ENCODE peak calls at places on chromosome 1, in six cellular contexts. H, A, X, N, J and G are unnamed samples.

GRCh38 chr1:42181687-42182086 is 17.1 kb upstream of the GUCA2A start:
- DNase-seq in H (no peak), A (no peak), X (no peak), N (no peak), J (no peak), G (no peak)

GRCh38 chr1:56709269-56709880 is 64.3 kb downstream of the PRKAA2 start:
- DNase-seq in H (no peak), A (no peak), X (no peak), N (no peak), J (no peak), G (no peak)

GRCh38 chr1:214989341-214989740 is 93.2 kb upstream of the KCNK2 start:
- DNase-seq in H (no peak), A (no peak), X (no peak), N (no peak), J (no peak), G (no peak)

GRCh38 chr1:149849246-149849946 is 50.0 kb upstream of the BOLA1 start:
- DNase-seq in H (no peak), A (no peak), X (no peak), N (no peak), J (no peak), G (no peak)

GRCh38 chr1:87182611-87183010 is 146.1 kb upstream of the LMO4 start:
- DNase-seq in H (no peak), A (no peak), X (no peak), N (no peak), J (no peak), G (no peak)

GRCh38 chr1:179105393-179105792 is 23.5 kb downstream of the TOR3A start:
- DNase-seq in H (no peak), A (no peak), X (no peak), N (no peak), J (no peak), G (no peak)

GRCh38 chr1:236381565-236382158 is 12.4 kb upstream of the EDARADD start:
- DNase-seq in H (no peak), A (no peak), X (no peak), N (no peak), J (no peak), G (no peak)

GRCh38 chr1:220099826-220100225 is 5.9 kb downstream of the IARS2 start:
- DNase-seq in H (no peak), A (no peak), X (no peak), N (no peak), J (no peak), G (no peak)

DNA sequence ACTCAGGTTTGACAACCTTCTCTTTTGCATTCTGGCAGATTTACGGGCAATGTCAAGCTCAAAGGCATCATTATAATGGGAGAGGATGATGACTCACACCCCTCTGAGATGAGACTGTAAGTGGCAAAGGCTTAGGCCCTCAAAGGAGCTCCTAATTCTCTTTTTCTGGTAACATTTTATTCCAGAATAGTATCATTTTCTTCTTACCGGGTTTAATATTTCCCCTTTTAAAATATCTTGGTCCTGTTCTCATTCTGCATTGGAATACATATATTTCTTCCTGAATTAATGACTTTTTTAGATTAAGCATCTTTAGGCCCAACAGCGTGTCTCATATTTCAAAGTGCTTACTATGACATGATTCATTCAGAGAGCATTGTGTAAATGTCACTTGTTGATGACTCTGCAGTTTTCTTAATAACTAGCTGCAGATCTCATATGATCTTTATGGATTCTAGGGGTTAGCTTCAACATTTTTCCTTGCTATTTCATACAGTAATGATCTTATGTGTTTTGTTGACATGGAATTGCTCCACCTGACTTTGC is 1.7 kb downstream of the PITHD1 start:
- DNase-seq in H (no peak), A (no peak), X (no peak), N (no peak), J (no peak), G (no peak)
- H3K27ac ChIP-seq in H (no peak overlapping the region), A (peak overlapping the region; percentile 95), X (no peak overlapping the region), N (no peak overlapping the region), J (peak overlapping the region; percentile 92), G (no peak overlapping the region)

DNA sequence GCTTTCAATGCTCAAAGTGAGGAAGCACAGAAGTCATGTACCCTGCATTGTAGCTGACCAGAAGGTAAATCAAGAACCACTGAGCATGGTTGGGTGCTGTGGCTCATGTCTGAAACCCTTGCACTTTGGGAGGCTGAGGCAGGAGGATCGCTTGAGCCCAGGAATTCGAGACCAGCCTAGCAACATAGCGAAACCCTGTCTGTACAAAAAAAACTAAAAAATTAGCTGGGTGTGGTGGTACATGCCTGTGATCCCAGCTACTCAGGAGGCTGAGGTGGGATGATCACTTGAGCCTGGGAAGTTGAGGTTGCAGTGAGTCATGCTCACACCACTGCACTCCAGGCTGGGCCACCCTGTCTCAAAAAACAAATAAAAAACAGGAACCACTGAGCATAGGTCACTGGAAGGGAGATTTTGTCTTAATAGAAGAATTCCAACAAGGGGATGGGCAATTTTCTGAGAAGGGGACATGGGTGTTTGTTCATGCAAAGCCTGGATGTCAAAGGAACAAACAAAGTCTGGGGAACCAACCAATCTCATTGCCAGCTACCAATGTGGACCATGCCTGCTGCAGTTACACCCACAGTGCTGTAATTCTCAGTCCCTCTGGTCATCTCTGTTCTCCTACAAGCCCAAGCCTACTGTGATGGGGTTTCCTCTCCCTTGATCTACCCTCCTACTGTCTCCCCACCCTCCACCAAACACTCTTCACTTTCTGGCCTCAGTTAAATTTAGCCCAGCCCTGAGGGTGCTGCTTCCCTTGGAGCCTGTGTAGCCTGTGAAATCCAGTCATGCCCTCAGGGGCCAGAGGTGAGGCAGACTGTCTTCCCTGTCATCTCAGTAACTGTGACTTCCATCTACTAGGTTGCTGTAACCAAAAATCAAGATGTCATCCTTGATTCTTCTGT is 47.9 kb downstream of the ELF3 start:
- DNase-seq in H (no peak), A (no peak), X (no peak), N (no peak), J (no peak), G (no peak)
- H3K4me3 ChIP-seq in H (no peak overlapping the region), A (no peak overlapping the region), X (no peak overlapping the region), N (no peak overlapping the region), J (no peak overlapping the region), G (no peak overlapping the region)

DNA sequence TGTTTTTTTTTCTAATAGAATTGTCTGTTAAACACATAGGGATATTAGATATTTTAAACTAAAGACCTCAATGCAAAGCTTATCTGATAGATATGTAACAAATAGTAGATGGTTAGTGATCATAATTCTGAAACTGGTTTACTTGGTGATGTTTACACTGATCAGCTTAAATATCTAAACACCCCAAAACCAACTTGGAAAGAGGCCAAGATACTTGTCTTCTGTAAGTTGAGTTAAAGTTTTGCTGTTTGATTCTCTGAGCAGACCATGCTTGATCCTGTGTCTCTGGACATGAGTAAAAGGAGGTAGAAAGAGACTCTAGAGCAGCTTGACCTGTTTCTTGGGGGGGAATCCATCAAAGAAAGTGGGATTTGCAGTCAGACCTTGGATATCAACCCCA is 107.5 kb downstream of the NEK7 start:
- DNase-seq in H (no peak), A (no peak), X (no peak), N (no peak), J (no peak), G (no peak)
- H3K27ac ChIP-seq in H (no peak overlapping the region), A (no peak overlapping the region), X (peak overlapping the region; percentile 85), N (peak overlapping the region; percentile 52), J (no peak overlapping the region), G (no peak overlapping the region)

DNA sequence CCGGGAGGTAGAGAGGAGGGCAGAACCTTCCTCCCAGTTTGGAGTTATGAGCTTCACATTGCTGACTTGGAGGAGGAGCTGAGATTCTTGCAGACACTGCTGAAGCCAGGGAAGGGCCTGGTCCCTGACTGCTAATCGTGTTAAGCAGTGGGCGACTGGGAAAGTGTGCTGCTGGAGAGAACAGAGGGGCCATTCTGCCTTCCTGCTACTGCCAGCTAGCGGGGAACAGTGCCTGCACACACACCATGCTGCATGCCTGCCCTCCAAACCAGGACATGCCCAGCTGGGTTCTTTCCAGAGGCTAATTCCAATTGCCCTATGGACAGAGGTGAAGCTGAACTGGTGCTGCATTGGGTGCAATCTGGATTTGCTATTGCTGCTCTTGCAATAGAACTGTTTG is 281.4 kb downstream of the AJAP1 start:
- DNase-seq in H (no peak), A (no peak), X (no peak), N (no peak), J (no peak), G (no peak)
- H3K4me3 ChIP-seq in H (no peak overlapping the region), A (no peak overlapping the region), X (no peak overlapping the region), N (no peak overlapping the region), J (no peak overlapping the region), G (no peak overlapping the region)